ENCODE peak calls at places on chromosomes 5 and 9, in nine cellular contexts. V is NCI-H460; U is stimulated activated naive CD8-positive, alpha-beta T cell treated with anti-CD3 and anti-CD28 coated beads, Interleukin-15, amount 100 ng/mL, for 72 hours; M is NCI-H2107; L is activated T-cell treated with anti-CD3 and anti-CD28 coated beads, Interleukin-2, amount 50 U/mL, for 4 hours; O is NAMALWA; P is CD8-positive, alpha-beta T cell; I is NCI-H1092; N is stimulated activated CD4-positive, alpha-beta T cell treated with anti-CD3 and anti-CD28 coated beads, Interleukin-12 subunit alpha, Interleukin-12 subunit beta, amount 100 ng/mL, for 4 hours. X is an unnamed sample.

GRCh38 chr5:68873198-68873597 is 220.6 kb upstream of the SLC30A5 start:
- DNase-seq in V (no peak), U (no peak), M (no peak), L (no peak), O (no peak), P (no peak), I (no peak), N (no peak), X (no peak)

GRCh38 chr5:82259172-82259800 is 18.9 kb downstream of the RPS23 start:
- DNase-seq in V (no peak), U (no peak), M (no peak), L (no peak), O (peak), P (no peak), I (no peak), N (no peak), X (no peak)

GRCh38 chr5:68141494-68141893 is 74.1 kb upstream of the PIK3R1 start:
- DNase-seq in V (no peak), U (no peak), M (no peak), L (no peak), O (no peak), P (no peak), I (no peak), N (no peak), X (no peak)

GRCh38 chr9:32954642-32955041 is 46.8 kb downstream of the APTX start:
- DNase-seq in V (no peak), U (no peak), M (no peak), L (no peak), O (no peak), P (no peak), I (no peak), N (no peak), X (no peak)

GRCh38 chr5:36059571-36060515 is 6.8 kb downstream of the UGT3A2 start:
- DNase-seq in V (no peak), U (no peak), M (no peak), L (no peak), O (no peak), P (no peak), I (no peak), N (no peak), X (peak)

GRCh38 chr5:63553069-63553468 is 409.2 kb downstream of the HTR1A start:
- DNase-seq in V (no peak), U (no peak), M (no peak), L (no peak), O (no peak), P (no peak), I (no peak), N (no peak), X (no peak)

GRCh38 chr5:52580921-52581320 is 206.8 kb upstream of the ITGA1 start:
- DNase-seq in V (no peak), U (no peak), M (no peak), L (no peak), O (no peak), P (no peak), I (no peak), N (no peak), X (no peak)

GRCh38 chr9:34984049-34984448 is 5.5 kb upstream of the DNAJB5 start:
- DNase-seq in V (peak), U (no peak), M (no peak), L (no peak), O (peak), P (no peak), I (no peak), N (no peak), X (peak)

GRCh38 chr5:87872986-87873385 is 395.7 kb downstream of the TMEM161B start:
- DNase-seq in V (no peak), U (no peak), M (no peak), L (no peak), O (no peak), P (no peak), I (no peak), N (no peak), X (no peak)

GRCh38 chr5:131530706-131531331 is 104.2 kb downstream of the RAPGEF6 start:
- DNase-seq in V (no peak), U (no peak), M (no peak), L (no peak), O (no peak), P (no peak), I (peak), N (no peak), X (no peak)

GRCh38 chr9:71663216-71663615 is 105.1 kb downstream of the CEMIP2 start:
- DNase-seq in V (no peak), U (no peak), M (no peak), L (no peak), O (no peak), P (no peak), I (no peak), N (no peak), X (no peak)

GRCh38 chr5:139655727-139656271 is 7.7 kb downstream of the CXXC5 start:
- DNase-seq in V (no peak), U (no peak), M (no peak), L (no peak), O (no peak), P (no peak), I (no peak), N (no peak), X (no peak)

GRCh38 chr5:138445547-138446271 is 6.9 kb downstream of the REEP2 start:
- DNase-seq in V (no peak), U (no peak), M (no peak), L (no peak), O (no peak), P (no peak), I (no peak), N (no peak), X (no peak)

GRCh38 chr9:38737246-38737645 is 17.3 kb upstream of the FAM240B start:
- DNase-seq in V (no peak), U (no peak), M (no peak), L (no peak), O (no peak), P (no peak), I (no peak), N (no peak), X (no peak)

GRCh38 chr5:136030956-136031611 is 2.3 kb downstream of the TGFBI start:
- DNase-seq in V (no peak), U (no peak), M (no peak), L (no peak), O (no peak), P (no peak), I (no peak), N (no peak), X (no peak)

GRCh38 chr9:126809068-126809467 is 4.2 kb downstream of the ZBTB43 start:
- DNase-seq in V (peak), U (no peak), M (no peak), L (no peak), O (no peak), P (no peak), I (no peak), N (no peak), X (no peak)

GRCh38 chr9:130030821-130031481 is 12.0 kb downstream of the FNBP1 start:
- DNase-seq in V (no peak), U (peak), M (no peak), L (no peak), O (no peak), P (peak), I (no peak), N (no peak), X (no peak)

GRCh38 chr5:178313316-178313715 is 80.7 kb upstream of the PHYKPL start:
- DNase-seq in V (no peak), U (no peak), M (no peak), L (no peak), O (no peak), P (no peak), I (no peak), N (no peak), X (no peak)

GRCh38 chr5:116068028-116068632 is 16.7 kb upstream of the COMMD10 start:
- DNase-seq in V (peak), U (no peak), M (no peak), L (no peak), O (peak), P (no peak), I (peak), N (no peak), X (peak)

GRCh38 chr5:54558362-54558761 is 40.8 kb downstream of the SNX18 start:
- DNase-seq in V (no peak), U (no peak), M (no peak), L (no peak), O (no peak), P (no peak), I (no peak), N (no peak), X (no peak)

GRCh38 chr5:155027993-155028629 is 14.6 kb downstream of the KIF4B start:
- DNase-seq in V (no peak), U (no peak), M (no peak), L (no peak), O (peak), P (no peak), I (no peak), N (no peak), X (peak)

GRCh38 chr9:92141144-92142129 is 26.2 kb upstream of the SPTLC1 start:
- DNase-seq in V (no peak), U (peak), M (no peak), L (no peak), O (no peak), P (no peak), I (no peak), N (no peak), X (peak)

GRCh38 chr5:120256376-120256775 is 207.7 kb upstream of the PRR16 start:
- DNase-seq in V (no peak), U (no peak), M (no peak), L (no peak), O (no peak), P (no peak), I (no peak), N (no peak), X (no peak)

GRCh38 chr5:41856644-41857491 is 13.4 kb downstream of the OXCT1 start:
- DNase-seq in V (peak), U (peak), M (peak), L (peak), O (peak), P (peak), I (peak), N (peak), X (peak)